ENCODE peak calls at places on chromosomes 4 and X, in five cellular contexts. One of them, this sample, is unnamed.

GRCh38 chr4:185513489-185514181 is 21.7 kb downstream of the PDLIM3 start:
- DNase-seq in HCT116: no peak
- DNase-seq in prostate gland: no peak
- DNase-seq in Peyer's patch: no peak
- DNase-seq in choroid plexus epithelial cell: peak
- DNase-seq in this sample: peak

GRCh38 chr4:38905657-38906398 is 38.2 kb downstream of the FAM114A1 start:
- DNase-seq in Peyer's patch: no peak
- DNase-seq in choroid plexus epithelial cell: no peak
- DNase-seq in HCT116: no peak
- DNase-seq in prostate gland: no peak
- DNase-seq in this sample: no peak

GRCh38 chr4:58953575-58953974 is 1843.4 kb upstream of the IGFBP7 start:
- DNase-seq in HCT116: no peak
- DNase-seq in Peyer's patch: no peak
- DNase-seq in choroid plexus epithelial cell: no peak
- DNase-seq in prostate gland: no peak
- DNase-seq in this sample: no peak

GRCh38 chr4:98030059-98030458 is 113.2 kb downstream of the STPG2 start:
- DNase-seq in Peyer's patch: no peak
- DNase-seq in prostate gland: no peak
- DNase-seq in choroid plexus epithelial cell: no peak
- DNase-seq in HCT116: no peak
- DNase-seq in this sample: no peak

GRCh38 chr4:8050555-8051206 is 107.9 kb downstream of the ABLIM2 start:
- DNase-seq in HCT116: no peak
- DNase-seq in choroid plexus epithelial cell: peak
- DNase-seq in Peyer's patch: peak
- DNase-seq in prostate gland: peak
- DNase-seq in this sample: peak

GRCh38 chrX:22674947-22675346 is 324.8 kb upstream of the DDX53 start:
- DNase-seq in HCT116: no peak
- DNase-seq in Peyer's patch: no peak
- DNase-seq in choroid plexus epithelial cell: no peak
- DNase-seq in prostate gland: no peak
- DNase-seq in this sample: no peak

GRCh38 chr4:27442146-27442545 is 581.5 kb downstream of the STIM2 start:
- DNase-seq in Peyer's patch: no peak
- DNase-seq in HCT116: no peak
- DNase-seq in prostate gland: no peak
- DNase-seq in choroid plexus epithelial cell: no peak
- DNase-seq in this sample: no peak

GRCh38 chr4:141210168-141210567 is 10.5 kb upstream of the ZNF330 start:
- DNase-seq in prostate gland: no peak
- DNase-seq in choroid plexus epithelial cell: no peak
- DNase-seq in HCT116: no peak
- DNase-seq in Peyer's patch: no peak
- DNase-seq in this sample: no peak

GRCh38 chr4:151931563-151931962 is 170.8 kb upstream of the GATB start:
- DNase-seq in HCT116: no peak
- DNase-seq in choroid plexus epithelial cell: no peak
- DNase-seq in Peyer's patch: no peak
- DNase-seq in prostate gland: no peak
- DNase-seq in this sample: no peak

GRCh38 chr4:97525236-97525635 is 618.0 kb downstream of the STPG2 start:
- DNase-seq in choroid plexus epithelial cell: no peak
- DNase-seq in HCT116: no peak
- DNase-seq in prostate gland: no peak
- DNase-seq in Peyer's patch: no peak
- DNase-seq in this sample: no peak

GRCh38 chr4:48664938-48665337 is 115.1 kb downstream of the FRYL start:
- DNase-seq in prostate gland: no peak
- DNase-seq in HCT116: no peak
- DNase-seq in Peyer's patch: no peak
- DNase-seq in choroid plexus epithelial cell: no peak
- DNase-seq in this sample: no peak

GRCh38 chr4:134777626-134778025 is 576.0 kb upstream of the PABPC4L start:
- DNase-seq in prostate gland: no peak
- DNase-seq in HCT116: peak
- DNase-seq in choroid plexus epithelial cell: peak
- DNase-seq in Peyer's patch: no peak
- DNase-seq in this sample: no peak
- TF ChIP-seq CTCF in prostate gland: peak
- TF ChIP-seq CTCF in HCT116: no peak
- TF ChIP-seq CTCF in choroid plexus epithelial cell: no peak
- TF ChIP-seq CTCF in Peyer's patch: no peak
- TF ChIP-seq CTCF in this sample: no peak

DNA sequence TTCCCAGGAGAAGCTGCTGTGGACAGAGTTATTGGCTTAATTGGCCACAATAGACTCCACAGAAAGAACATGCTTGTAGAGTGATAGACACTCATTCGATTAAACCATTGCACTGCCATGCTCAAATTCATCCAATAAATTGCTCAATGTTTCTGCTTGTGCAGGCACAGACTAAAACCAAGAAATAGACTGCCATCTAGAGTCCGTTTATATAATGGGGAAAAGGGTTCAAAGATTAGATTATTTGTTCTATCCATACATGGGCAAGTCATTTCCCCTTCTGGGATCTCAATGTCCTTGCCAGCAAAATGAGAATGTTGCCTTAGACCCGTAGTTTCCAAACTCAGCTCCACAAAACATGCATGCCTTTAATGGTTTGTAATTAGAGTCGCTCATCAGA is 8.7 kb downstream of the SMIM10 start:
- DNase-seq in choroid plexus epithelial cell: peak
- DNase-seq in prostate gland: no peak
- DNase-seq in Peyer's patch: no peak
- DNase-seq in HCT116: peak
- DNase-seq in this sample: no peak
- TF ChIP-seq CTCF in choroid plexus epithelial cell: peak
- TF ChIP-seq CTCF in prostate gland: peak
- TF ChIP-seq CTCF in Peyer's patch: no peak
- TF ChIP-seq CTCF in HCT116: peak
- TF ChIP-seq CTCF in this sample: peak

GRCh38 chr4:23614284-23614892 is 275.5 kb downstream of the PPARGC1A start:
- DNase-seq in prostate gland: no peak
- DNase-seq in choroid plexus epithelial cell: peak
- DNase-seq in Peyer's patch: no peak
- DNase-seq in HCT116: no peak
- DNase-seq in this sample: no peak
- TF ChIP-seq CTCF in prostate gland: no peak
- TF ChIP-seq CTCF in choroid plexus epithelial cell: no peak
- TF ChIP-seq CTCF in Peyer's patch: no peak
- TF ChIP-seq CTCF in HCT116: no peak
- TF ChIP-seq CTCF in this sample: no peak

GRCh38 chr4:17117746-17118145 is 219.3 kb upstream of the LDB2 start:
- DNase-seq in Peyer's patch: no peak
- DNase-seq in prostate gland: no peak
- DNase-seq in choroid plexus epithelial cell: peak
- DNase-seq in HCT116: no peak
- DNase-seq in this sample: no peak

GRCh38 chr4:17115546-17115945 is 217.1 kb upstream of the LDB2 start:
- DNase-seq in Peyer's patch: no peak
- DNase-seq in prostate gland: no peak
- DNase-seq in HCT116: no peak
- DNase-seq in choroid plexus epithelial cell: no peak
- DNase-seq in this sample: no peak

GRCh38 chr4:17109126-17109525 is 210.7 kb upstream of the LDB2 start:
- DNase-seq in HCT116: no peak
- DNase-seq in choroid plexus epithelial cell: no peak
- DNase-seq in Peyer's patch: no peak
- DNase-seq in prostate gland: no peak
- DNase-seq in this sample: no peak

GRCh38 chr4:17111436-17111835 is 213.0 kb upstream of the LDB2 start:
- DNase-seq in choroid plexus epithelial cell: no peak
- DNase-seq in Peyer's patch: no peak
- DNase-seq in HCT116: no peak
- DNase-seq in prostate gland: no peak
- DNase-seq in this sample: no peak

DNA sequence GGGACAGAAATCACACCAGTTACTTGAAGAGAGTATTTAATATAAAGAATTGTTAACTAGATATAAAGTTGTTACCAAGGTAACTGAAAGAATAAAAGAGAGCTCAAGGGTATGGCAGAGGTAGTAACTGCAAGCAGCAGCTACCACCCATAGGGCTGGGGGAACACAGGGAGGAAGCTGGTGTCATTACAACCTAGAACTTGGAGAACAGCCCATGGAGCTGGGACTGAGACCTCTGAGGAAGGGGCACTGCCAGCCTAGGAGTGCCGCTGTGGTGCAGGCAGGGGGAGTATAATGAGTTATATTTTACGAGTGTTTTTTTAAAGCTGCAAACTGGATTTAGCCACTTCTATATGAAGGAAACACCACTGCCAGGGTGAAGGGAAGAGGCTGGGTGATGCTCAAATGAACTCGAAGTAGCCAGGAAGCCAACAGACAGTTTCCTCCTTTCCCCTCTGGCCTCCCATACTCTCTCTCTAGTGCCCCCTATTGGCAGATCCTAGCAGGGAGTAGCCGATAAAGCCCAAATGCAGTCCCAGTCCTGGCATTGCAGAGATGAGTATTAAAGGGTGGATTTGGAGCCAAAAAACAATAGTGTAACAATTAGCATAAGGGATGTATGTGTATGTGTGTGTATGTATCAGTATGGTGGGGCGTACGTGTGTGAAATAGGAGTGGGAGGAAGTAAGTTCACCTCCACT is 213.7 kb upstream of the LDB2 start:
- DNase-seq in HCT116: no peak
- DNase-seq in prostate gland: no peak
- DNase-seq in choroid plexus epithelial cell: peak
- DNase-seq in Peyer's patch: no peak
- DNase-seq in this sample: no peak
- TF ChIP-seq CTCF in HCT116: peak
- TF ChIP-seq CTCF in prostate gland: no peak
- TF ChIP-seq CTCF in choroid plexus epithelial cell: peak
- TF ChIP-seq CTCF in Peyer's patch: no peak
- TF ChIP-seq CTCF in this sample: no peak

GRCh38 chrX:57083143-57083542 is 38.2 kb downstream of the SPIN2B start:
- DNase-seq in prostate gland: no peak
- DNase-seq in HCT116: no peak
- DNase-seq in Peyer's patch: no peak
- DNase-seq in choroid plexus epithelial cell: no peak
- DNase-seq in this sample: no peak
- TF ChIP-seq CTCF in prostate gland: no peak
- TF ChIP-seq CTCF in HCT116: no peak
- TF ChIP-seq CTCF in Peyer's patch: no peak
- TF ChIP-seq CTCF in choroid plexus epithelial cell: no peak
- TF ChIP-seq CTCF in this sample: no peak

DNA sequence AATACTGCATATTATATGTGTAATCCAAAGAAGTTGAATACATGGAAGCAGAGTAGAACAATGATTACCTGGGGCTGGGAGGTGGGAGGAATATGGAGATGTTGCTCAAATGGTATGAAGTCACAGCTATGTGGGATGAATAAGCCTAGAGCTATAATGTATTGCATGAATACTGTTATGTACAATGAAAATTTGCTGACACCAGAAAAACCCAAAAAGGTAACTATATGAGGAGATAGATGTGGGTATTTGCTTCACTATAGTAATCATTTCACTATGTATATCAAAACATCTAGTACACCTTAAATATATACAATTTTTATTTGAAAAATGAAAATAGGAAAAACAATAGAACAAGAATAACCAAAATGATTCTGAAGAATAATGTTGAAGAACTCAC is 11.2 kb downstream of the PAGE3 start:
- DNase-seq in HCT116: no peak
- DNase-seq in Peyer's patch: no peak
- DNase-seq in prostate gland: no peak
- DNase-seq in choroid plexus epithelial cell: no peak
- DNase-seq in this sample: no peak
- TF ChIP-seq CTCF in HCT116: no peak
- TF ChIP-seq CTCF in Peyer's patch: no peak
- TF ChIP-seq CTCF in prostate gland: no peak
- TF ChIP-seq CTCF in choroid plexus epithelial cell: no peak
- TF ChIP-seq CTCF in this sample: no peak

GRCh38 chr4:122091397-122091796 is 60.7 kb upstream of the BLTP1 start:
- DNase-seq in prostate gland: no peak
- DNase-seq in HCT116: no peak
- DNase-seq in choroid plexus epithelial cell: no peak
- DNase-seq in Peyer's patch: no peak
- DNase-seq in this sample: no peak
- TF ChIP-seq CTCF in prostate gland: no peak
- TF ChIP-seq CTCF in HCT116: no peak
- TF ChIP-seq CTCF in choroid plexus epithelial cell: no peak
- TF ChIP-seq CTCF in Peyer's patch: no peak
- TF ChIP-seq CTCF in this sample: no peak

GRCh38 chr4:143021384-143021783 is 163.3 kb upstream of the USP38 start:
- DNase-seq in prostate gland: no peak
- DNase-seq in Peyer's patch: no peak
- DNase-seq in choroid plexus epithelial cell: no peak
- DNase-seq in HCT116: no peak
- DNase-seq in this sample: no peak

GRCh38 chr4:143019351-143019750 is 165.4 kb upstream of the USP38 start:
- DNase-seq in choroid plexus epithelial cell: no peak
- DNase-seq in HCT116: no peak
- DNase-seq in Peyer's patch: no peak
- DNase-seq in prostate gland: no peak
- DNase-seq in this sample: no peak

GRCh38 chr4:143017210-143017609 is 167.5 kb upstream of the USP38 start:
- DNase-seq in HCT116: no peak
- DNase-seq in choroid plexus epithelial cell: no peak
- DNase-seq in Peyer's patch: no peak
- DNase-seq in prostate gland: no peak
- DNase-seq in this sample: no peak

DNA sequence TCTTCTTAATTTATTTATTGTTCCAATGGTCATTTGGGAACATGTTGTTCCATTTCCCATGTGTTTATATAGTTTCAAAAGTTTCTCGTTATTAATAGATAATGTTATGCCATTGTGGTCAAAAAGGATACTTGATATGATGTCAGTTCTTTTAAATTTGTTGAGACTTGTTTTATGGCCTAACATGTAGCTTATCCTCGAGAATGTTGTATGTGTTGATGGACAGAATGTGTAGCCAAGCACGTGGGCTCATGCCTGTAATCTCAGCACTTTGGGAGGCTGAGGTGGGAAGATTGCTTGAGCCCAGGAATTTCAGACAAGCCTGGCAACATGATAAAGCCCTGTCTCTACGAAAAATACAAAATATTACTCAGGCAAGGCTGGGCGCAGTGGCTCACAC is 168.5 kb upstream of the USP38 start:
- DNase-seq in Peyer's patch: no peak
- DNase-seq in prostate gland: no peak
- DNase-seq in choroid plexus epithelial cell: no peak
- DNase-seq in HCT116: no peak
- DNase-seq in this sample: no peak
- TF ChIP-seq CTCF in Peyer's patch: no peak
- TF ChIP-seq CTCF in prostate gland: no peak
- TF ChIP-seq CTCF in choroid plexus epithelial cell: no peak
- TF ChIP-seq CTCF in HCT116: no peak
- TF ChIP-seq CTCF in this sample: no peak